ENCODE peak calls at places on chromosomes 1 and 21, in four cellular contexts. F is thoracic aorta, M is Peyer's patch, B is sigmoid colon. N is an unnamed sample. For H3K36me3 and H3K4me1, the result is how much of the 10 kb centered on the place peaks cover.

GRCh38 chr1:98316286-98316685 is 345.2 kb upstream of the SNX7 start:
- DNase-seq in F (no peak), M (no peak), B (no peak), N (no peak)

GRCh38 chr1:227753999-227754764 is 18.9 kb downstream of the SNAP47 start:
- DNase-seq in F (no peak), M (no peak), B (no peak), N (no peak)

GRCh38 chr1:204331275-204331674 is 28.5 kb downstream of the PLEKHA6 start:
- DNase-seq in F (no peak), M (peak), B (no peak), N (no peak)

GRCh38 chr1:46218443-46218842 is 15.3 kb downstream of the LURAP1 start:
- DNase-seq in F (no peak), M (no peak), B (no peak), N (no peak)

GRCh38 chr21:28737671-28738279 is 254.9 kb downstream of the LTN1 start:
- DNase-seq in F (no peak), M (no peak), B (no peak), N (no peak)

GRCh38 chr1:216958569-216958968 is 235.3 kb upstream of the ESRRG start:
- DNase-seq in F (no peak), M (no peak), B (no peak), N (no peak)

GRCh38 chr1:197180252-197180878 is 33.9 kb upstream of the ASPM start:
- DNase-seq in F (no peak), M (no peak), B (no peak), N (no peak)

GRCh38 chr1:76668046-76668445 is 199.2 kb upstream of the ST6GALNAC5 start:
- DNase-seq in F (no peak), M (no peak), B (no peak), N (no peak)

GRCh38 chr1:89710498-89711139 is 77.7 kb downstream of the LRRC8C start:
- DNase-seq in F (no peak), M (no peak), B (no peak), N (no peak)

GRCh38 chr1:231753313-231753712 is 126.7 kb downstream of the DISC1 start:
- DNase-seq in F (no peak), M (no peak), B (no peak), N (no peak)

GRCh38 chr1:53889304-53890298 is at the start of gene YIPF1:
- DNase-seq in F (peak), M (peak), B (peak), N (peak)

GRCh38 chr1:66809736-66810326 is 8.8 kb upstream of the INSL5 start:
- DNase-seq in F (no peak), M (no peak), B (no peak), N (no peak)

GRCh38 chr1:37553927-37554808 is at the start of gene SNIP1:
- DNase-seq in F (peak), M (peak), B (peak), N (peak)

GRCh38 chr1:243742814-243743213 is 107.2 kb downstream of the AKT3 start:
- DNase-seq in F (no peak), M (no peak), B (no peak), N (no peak)

GRCh38 chr1:154501423-154502065 is 475 bp upstream of the TDRD10 start:
- DNase-seq in F (no peak), M (peak), B (peak), N (no peak)

GRCh38 chr1:114201486-114201885 is 47.8 kb upstream of the SYT6 start:
- DNase-seq in F (no peak), M (no peak), B (no peak), N (no peak)

GRCh38 chr1:196607940-196608339 is 300 bp downstream of the KCNT2 start:
- DNase-seq in F (no peak), M (no peak), B (no peak), N (no peak)

GRCh38 chr1:2208309-2209239 is 14.0 kb upstream of the FAAP20 start:
- DNase-seq in F (peak), M (no peak), B (peak), N (no peak)

GRCh38 chr1:166470057-166470456 is 303.3 kb upstream of the FAM78B start:
- DNase-seq in F (no peak), M (no peak), B (no peak), N (no peak)

GRCh38 chr1:42168798-42169197 is 4.3 kb upstream of the GUCA2A start:
- DNase-seq in F (no peak), M (no peak), B (peak), N (no peak)

DNA sequence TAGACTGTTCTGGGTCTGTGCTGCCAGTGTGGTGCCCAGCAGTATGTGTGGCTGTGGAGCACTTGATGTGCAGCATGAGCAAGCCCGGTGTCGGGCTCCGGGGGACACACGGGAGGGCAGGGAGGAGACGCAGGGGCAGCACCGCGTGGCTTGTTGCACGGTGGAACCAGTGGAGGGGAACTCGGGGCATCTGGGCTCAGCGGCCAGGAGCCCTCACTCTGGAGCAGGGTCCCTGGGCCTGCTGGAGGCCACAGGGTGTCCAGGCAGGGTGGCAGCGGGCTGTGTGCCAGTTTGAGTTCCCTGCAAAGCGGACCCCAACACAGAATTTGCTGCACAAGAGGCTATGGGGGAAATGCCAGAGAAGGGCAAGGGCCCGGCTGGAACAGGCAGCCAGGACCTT is 30.6 kb downstream of the PCNT start:
- DNase-seq in F (no peak), M (no peak), B (no peak), N (no peak)
- H3K36me3 ChIP-seq in F (half or more), M (under half), B (half or more), N (half or more)

DNA sequence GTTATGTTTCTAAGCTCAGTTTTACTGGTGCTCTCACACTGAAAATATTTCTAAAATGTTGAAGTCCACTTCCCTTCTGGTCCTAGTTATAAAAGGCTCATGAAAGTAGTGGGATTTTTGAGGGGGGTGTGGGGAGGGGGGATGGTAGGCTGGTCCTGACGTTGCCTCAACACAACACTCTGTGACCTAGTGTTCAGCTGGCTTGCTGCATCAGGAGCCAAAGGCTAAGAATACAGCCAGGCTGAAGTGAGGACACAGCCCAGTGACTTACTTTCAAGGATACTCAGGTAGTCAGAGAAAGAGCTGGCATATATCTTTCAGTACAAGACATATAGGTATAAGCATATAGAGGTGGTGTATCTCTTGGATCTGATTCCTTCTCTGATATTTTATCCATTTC is 151.9 kb upstream of the C8B start:
- DNase-seq in F (no peak), M (no peak), B (no peak), N (no peak)
- H3K27ac ChIP-seq in F (no peak), M (no peak), B (no peak), N (no peak)

GRCh38 chr21:15841856-15842564 is 112.2 kb downstream of the USP25 start:
- DNase-seq in F (no peak), M (no peak), B (no peak), N (no peak)

GRCh38 chr21:15839026-15839425 is 109.2 kb downstream of the USP25 start:
- DNase-seq in F (no peak), M (no peak), B (no peak), N (no peak)

GRCh38 chr21:15839601-15840000 is 109.8 kb downstream of the USP25 start:
- DNase-seq in F (no peak), M (no peak), B (no peak), N (no peak)

GRCh38 chr21:15842565-15842880 is 112.7 kb downstream of the USP25 start:
- DNase-seq in F (no peak), M (no peak), B (no peak), N (no peak)

DNA sequence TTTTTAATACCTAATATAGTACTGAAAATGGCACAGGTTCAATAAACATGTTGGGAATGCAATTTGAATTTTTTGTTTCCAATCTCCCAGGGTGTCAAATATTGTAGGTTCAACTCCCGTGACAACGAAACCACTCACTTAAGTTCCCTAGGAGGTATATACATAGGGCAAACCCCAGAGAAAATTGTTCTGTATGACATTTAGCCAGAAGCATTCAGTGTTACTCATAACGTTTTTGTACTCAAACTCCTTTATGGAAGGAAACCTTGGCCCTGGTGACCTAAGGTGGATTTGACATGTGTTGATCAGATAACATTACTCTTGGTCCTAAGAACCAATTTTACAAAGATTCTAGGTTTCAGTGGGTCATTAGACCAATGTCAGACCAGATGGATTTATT is 110.6 kb downstream of the USP25 start:
- DNase-seq in F (no peak), M (no peak), B (no peak), N (no peak)
- H3K4me1 ChIP-seq in F (under half), M (under half), B (under half), N (under half)

GRCh38 chr1:226158983-226159382 is 27.6 kb downstream of the ACBD3 start:
- DNase-seq in F (no peak), M (no peak), B (no peak), N (no peak)

GRCh38 chr1:226166341-226166740 is 20.2 kb downstream of the ACBD3 start:
- DNase-seq in F (no peak), M (no peak), B (no peak), N (no peak)

GRCh38 chr1:226158457-226158856 is 28.1 kb downstream of the ACBD3 start:
- DNase-seq in F (no peak), M (no peak), B (no peak), N (no peak)

GRCh38 chr1:226162898-226163297 is 23.6 kb downstream of the ACBD3 start:
- DNase-seq in F (no peak), M (no peak), B (no peak), N (no peak)

DNA sequence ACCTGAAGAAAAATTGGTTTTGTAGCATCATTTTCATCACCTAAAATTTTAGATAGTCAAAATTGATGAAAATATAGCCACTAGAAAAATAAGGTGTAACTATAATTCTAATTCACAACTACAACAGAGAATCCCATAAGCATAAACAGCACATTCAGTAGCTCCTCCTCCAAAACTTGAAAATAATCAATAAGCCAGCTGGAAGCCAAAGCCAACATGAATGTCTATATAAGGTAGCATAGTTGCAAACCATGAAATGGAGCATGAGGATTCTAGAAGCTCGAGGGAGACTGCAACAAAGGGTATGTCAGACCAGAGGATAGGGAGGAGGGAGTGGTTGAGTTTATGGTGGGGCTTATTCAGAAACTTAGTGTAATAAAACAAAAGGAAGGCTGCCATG is 22.4 kb downstream of the ACBD3 start:
- DNase-seq in F (no peak), M (no peak), B (no peak), N (no peak)
- H3K36me3 ChIP-seq in F (under half), M (under half), B (half or more), N (under half)

GRCh38 chr1:184647471-184647870 is 107.2 kb downstream of the EDEM3 start:
- DNase-seq in F (no peak), M (no peak), B (no peak), N (no peak)

GRCh38 chr1:184649500-184649899 is 105.2 kb downstream of the EDEM3 start:
- DNase-seq in F (no peak), M (no peak), B (no peak), N (no peak)

GRCh38 chr1:184650177-184650866 is 104.3 kb downstream of the EDEM3 start:
- DNase-seq in F (no peak), M (no peak), B (no peak), N (no peak)

GRCh38 chr1:184648160-184648855 is 106.3 kb downstream of the EDEM3 start:
- DNase-seq in F (no peak), M (no peak), B (no peak), N (no peak)

GRCh38 chr1:184648856-184649201 is 105.8 kb downstream of the EDEM3 start:
- DNase-seq in F (no peak), M (no peak), B (no peak), N (no peak)
- H3K27ac ChIP-seq in F (peak), M (peak), B (no peak), N (no peak)

GRCh38 chr1:31583082-31583994 is 7.0 kb downstream of the TINAGL1 start:
- DNase-seq in F (no peak), M (no peak), B (no peak), N (no peak)
- H3K4me1 ChIP-seq in F (half or more), M (under half), B (under half), N (under half)

DNA sequence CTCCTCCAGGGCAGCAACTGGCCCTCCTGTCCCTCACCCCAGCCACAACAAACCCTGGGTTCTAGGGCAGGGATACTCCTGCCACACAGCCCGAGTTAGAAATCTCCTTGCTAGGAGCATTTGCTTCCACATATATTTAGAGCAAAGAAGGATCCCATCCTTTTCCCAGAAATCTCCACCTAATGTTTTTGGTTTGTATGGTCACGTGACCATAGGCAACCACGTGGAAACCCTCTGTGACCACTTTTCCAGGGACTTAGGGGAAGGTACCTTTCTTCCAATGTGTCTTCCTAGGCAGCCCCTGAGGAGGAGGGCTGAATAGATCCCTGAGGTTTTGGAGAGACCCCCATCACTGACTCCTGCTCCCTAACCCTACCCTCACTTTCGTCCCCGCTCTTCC is 25.5 kb downstream of the VANGL2 start:
- DNase-seq in F (no peak), M (no peak), B (no peak), N (no peak)
- H3K36me3 ChIP-seq in F (under half), M (under half), B (under half), N (under half)

DNA sequence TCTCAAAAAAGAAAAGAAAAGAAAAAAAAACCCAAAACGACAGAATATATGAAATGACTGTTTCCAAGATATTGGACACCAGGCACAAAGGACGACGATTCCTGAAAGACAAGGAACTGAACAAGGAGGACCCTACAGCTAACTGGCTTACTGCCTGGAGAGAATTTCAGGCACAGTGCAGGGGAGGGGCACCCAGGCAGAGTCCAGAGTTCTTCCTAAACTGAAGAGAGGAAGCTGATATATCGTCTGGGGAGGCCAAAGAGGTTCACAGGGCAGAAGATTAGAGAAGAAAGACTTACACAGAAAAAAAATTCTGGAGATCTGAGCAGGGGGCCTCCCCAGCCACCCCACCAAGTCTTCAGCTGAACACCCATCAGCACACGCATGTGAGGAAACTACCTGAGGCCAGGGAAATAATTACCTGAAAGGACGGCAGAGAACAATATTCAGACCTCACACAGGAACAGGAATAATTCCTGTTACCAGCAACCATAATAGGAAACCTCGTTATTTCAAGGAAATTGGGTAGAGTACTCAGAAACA is 24.6 kb downstream of the SORT1 start:
- DNase-seq in F (no peak), M (no peak), B (no peak), N (no peak)
- H3K27ac ChIP-seq in F (peak), M (no peak), B (no peak), N (no peak)

GRCh38 chr21:45096216-45096615 is 21.8 kb downstream of the ADARB1 start:
- DNase-seq in F (no peak), M (no peak), B (no peak), N (no peak)
- H3K4me1 ChIP-seq in F (under half), M (under half), B (under half), N (under half)

N was measured in effector memory CD4-positive, alpha-beta T cell.